ENCODE peak calls at places on chromosomes 7 and 10, in five cellular contexts. P is adrenal gland, I is SK-N-SH, X is dorsolateral prefrontal cortex, D is ovary. F is an unnamed sample.

GRCh38 chr7:26434974-26435373 is 143.3 kb downstream of the SNX10 start:
- DNase-seq in P (no peak), I (no peak), X (no peak), D (no peak), F (no peak)

GRCh38 chr7:1276626-1277175 is 44.0 kb downstream of the UNCX start:
- DNase-seq in P (no peak), I (no peak), X (no peak), D (no peak), F (no peak)

GRCh38 chr10:132294561-132295320 is 13.0 kb downstream of the STK32C start:
- DNase-seq in P (no peak), I (no peak), X (peak; percentile 32), D (no peak), F (no peak)

GRCh38 chr10:103793920-103794883 is 61.2 kb downstream of the SH3PXD2A start:
- DNase-seq in P (no peak), I (no peak), X (no peak), D (no peak), F (no peak)

GRCh38 chr10:53088956-53089355 is 316.4 kb upstream of the MBL2 start:
- DNase-seq in P (no peak), I (no peak), X (no peak), D (no peak), F (no peak)

GRCh38 chr10:58318346-58318745 is 16.5 kb upstream of the UBE2D1 start:
- DNase-seq in P (no peak), I (no peak), X (no peak), D (no peak), F (no peak)

GRCh38 chr10:95415631-95416031 is 124.8 kb upstream of the PDLIM1 start:
- DNase-seq in P (no peak), I (no peak), X (no peak), D (no peak), F (peak; percentile 80)

GRCh38 chr7:153564391-153564790 is 487.8 kb upstream of the DPP6 start:
- DNase-seq in P (no peak), I (no peak), X (no peak), D (no peak), F (no peak)

GRCh38 chr10:93437000-93437945 is 44.9 kb downstream of the MYOF start:
- DNase-seq in P (peak; percentile 79), I (no peak), X (no peak), D (peak; percentile 73), F (peak; percentile 84)

GRCh38 chr10:85792533-85792858 is 574.1 kb downstream of the GRID1 start:
- DNase-seq in P (no peak), I (no peak), X (no peak), D (no peak), F (no peak)

GRCh38 chr10:70074147-70074546 is 21.5 kb downstream of the MACROH2A2 start:
- DNase-seq in P (no peak), I (no peak), X (no peak), D (no peak), F (no peak)

GRCh38 chr7:24978837-24979469 is 1.0 kb downstream of the OSBPL3 start:
- DNase-seq in P (no peak), I (no peak), X (peak; percentile 40), D (peak; percentile 26), F (no peak)

GRCh38 chr10:70595566-70596016 is 7.0 kb downstream of the PRF1 start:
- DNase-seq in P (no peak), I (no peak), X (no peak), D (no peak), F (no peak)

GRCh38 chr7:28855538-28856217 is 102.5 kb downstream of the TRIL start:
- DNase-seq in P (no peak), I (no peak), X (no peak), D (no peak), F (no peak)

GRCh38 chr7:143069912-143070500 is 17.9 kb downstream of the OR6V1 start:
- DNase-seq in P (no peak), I (no peak), X (no peak), D (no peak), F (no peak)

GRCh38 chr10:1049425-1049958 is 573 bp upstream of the IDI1 start:
- DNase-seq in P (no peak), I (peak; percentile 96), X (no peak), D (no peak), F (peak; percentile 48)

GRCh38 chr10:129467346-129468119 is 492 bp downstream of the MGMT start:
- DNase-seq in P (peak; percentile 37), I (no peak), X (no peak), D (no peak), F (no peak)

GRCh38 chr7:112946350-112946749 is 140.3 kb downstream of the GPR85 start:
- DNase-seq in P (no peak), I (no peak), X (no peak), D (no peak), F (no peak)

GRCh38 chr10:59970396-59971368 is 64.3 kb upstream of the CCDC6 start:
- DNase-seq in P (no peak), I (no peak), X (no peak), D (no peak), F (no peak)

GRCh38 chr7:53744361-53744760 is 708.9 kb downstream of the POM121L12 start:
- DNase-seq in P (no peak), I (no peak), X (no peak), D (no peak), F (no peak)

GRCh38 chr7:23759556-23760391 is 49.8 kb downstream of the STK31 start:
- DNase-seq in P (no peak), I (no peak), X (no peak), D (no peak), F (no peak)

GRCh38 chr7:137547477-137547876 is 203.9 kb upstream of the PTN start:
- DNase-seq in P (no peak), I (no peak), X (no peak), D (no peak), F (no peak)

DNA sequence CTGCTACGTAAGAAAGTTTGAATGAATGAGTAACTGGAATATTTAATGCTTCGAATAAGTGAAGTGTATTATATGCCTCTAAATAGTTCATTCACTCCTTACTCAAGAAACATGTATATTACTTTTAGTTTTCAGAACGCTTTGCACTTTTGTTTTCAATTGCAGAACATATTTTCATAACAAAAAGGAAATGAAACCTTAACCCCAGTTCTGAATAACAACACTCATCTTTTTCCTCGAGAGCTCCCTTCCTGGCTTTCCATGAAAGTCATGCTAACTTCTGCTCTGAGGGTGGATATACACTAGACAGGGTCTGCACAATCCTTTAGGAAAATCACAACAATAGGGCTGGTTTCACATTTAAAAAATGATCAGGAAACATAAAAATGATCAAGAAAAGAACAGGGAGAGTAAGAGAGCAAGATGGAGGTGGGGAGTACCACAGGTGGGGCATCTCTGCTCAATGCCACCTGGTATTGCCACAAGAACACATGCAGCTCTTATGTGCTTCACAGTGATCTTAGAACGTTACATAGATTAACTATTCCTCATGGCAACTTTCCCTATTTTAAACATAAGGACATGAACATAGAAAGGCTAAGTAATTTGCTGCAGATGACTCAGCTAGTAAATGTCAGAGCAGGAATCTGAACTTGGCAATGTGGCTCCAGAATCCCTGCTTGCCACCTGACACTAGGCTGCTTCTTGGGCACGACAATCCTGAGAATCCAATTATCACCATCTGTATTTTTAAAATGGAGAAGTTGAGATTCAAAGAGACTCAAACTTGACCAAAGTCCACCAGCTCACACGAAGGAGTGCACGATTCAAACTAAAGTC is 219.5 kb upstream of the AOAH start:
- DNase-seq in P (no peak), I (no peak), X (no peak), D (no peak), F (no peak)
- H3K27ac ChIP-seq in P (no peak overlapping the region), I (no peak overlapping the region), X (peak overlapping the region; percentile 14), D (no peak overlapping the region), F (no peak overlapping the region)

DNA sequence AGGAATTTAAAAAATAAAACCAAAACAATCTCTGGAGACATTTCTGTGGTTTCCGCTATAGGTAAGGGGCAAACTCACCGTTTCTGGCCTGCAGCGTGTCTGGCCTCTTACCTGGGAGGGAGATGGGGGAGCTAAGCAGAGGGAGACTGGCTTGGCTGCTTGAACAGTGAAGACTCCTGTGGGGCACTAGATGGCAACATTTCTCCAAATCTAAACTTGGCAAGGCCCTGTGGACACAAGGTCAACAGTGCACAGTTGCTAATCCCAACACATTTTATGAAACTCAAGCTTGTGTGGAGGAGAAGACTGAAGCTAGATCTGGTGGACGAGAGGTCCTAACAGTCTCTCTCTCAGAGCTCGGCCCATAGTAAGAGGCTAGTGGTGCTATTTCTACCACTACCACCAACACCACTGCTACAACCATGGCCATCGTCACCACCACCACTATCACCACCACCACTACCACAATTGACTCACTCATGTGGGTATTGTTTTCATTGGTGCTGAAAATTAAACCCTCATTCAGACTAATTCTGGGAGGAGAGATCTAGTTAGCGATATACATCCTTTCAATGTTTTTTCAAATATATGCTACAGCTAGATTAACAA is 28.4 kb upstream of the CDHR3 start:
- DNase-seq in P (peak; percentile 59), I (peak; percentile 65), X (no peak), D (peak; percentile 40), F (no peak)
- TF ChIP-seq CTCF in P (peak; percentile 72), I (peak; percentile 58), X (peak; percentile 55), D (peak; percentile 37), F (no peak)

GRCh38 chr10:26303366-26303765 is 86.8 kb downstream of the GAD2 start:
- DNase-seq in P (no peak), I (no peak), X (no peak), D (no peak), F (no peak)
- H3K4me3 ChIP-seq in P (no peak overlapping the region), I (no peak overlapping the region), X (no peak overlapping the region), D (no peak overlapping the region), F (no peak overlapping the region)

DNA sequence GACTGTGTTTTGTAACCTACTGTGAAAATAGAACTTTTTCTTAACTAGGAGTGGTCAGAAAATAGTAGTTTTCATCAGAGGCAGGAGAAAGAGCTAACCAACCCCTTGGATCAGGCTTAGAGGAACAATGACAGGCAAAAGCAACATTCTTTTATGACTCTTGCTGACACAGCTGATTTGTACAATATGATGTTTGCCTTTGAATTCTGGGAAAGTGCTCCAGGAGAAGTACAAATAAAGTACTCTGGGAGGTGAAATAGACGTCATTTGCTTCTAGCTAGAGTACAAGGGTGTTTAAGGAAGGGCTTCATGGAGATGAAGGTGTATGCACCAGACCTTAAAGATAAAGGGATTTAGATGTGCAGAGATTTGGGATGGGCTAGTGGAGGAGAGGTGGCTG is 75.1 kb upstream of the KIAA1217 start:
- DNase-seq in P (no peak), I (no peak), X (no peak), D (no peak), F (no peak)
- H3K27ac ChIP-seq in P (no peak overlapping the region), I (no peak overlapping the region), X (no peak overlapping the region), D (no peak overlapping the region), F (no peak overlapping the region)